ENCODE peak calls at places on chromosomes 11 and 22, in nine cellular contexts. Y is activated T-cell treated with anti-CD3 and anti-CD28 coated beads for 1 hour; D is GM12865; M is T-helper 2 cell; S is lower leg skin; T is epithelial cell of esophagus; C is stimulated activated CD4-positive, alpha-beta T cell treated with anti-CD3 and anti-CD28 coated beads, Interleukin-2, amount 100 ng/mL, for 48 hours; O is tibial artery; G is CD4-positive, CD25-positive, alpha-beta regulatory T cell. B is an unnamed sample.

GRCh38 chr11:12232819-12233601 is 122.6 kb downstream of the MICAL2 start:
- DNase-seq in C (no peak), D (no peak), T (peak; percentile 81), O (no peak), G (no peak), Y (no peak), S (no peak), M (no peak), B (no peak)

GRCh38 chr11:119728226-119728626 is 774 bp downstream of the NECTIN1 start:
- DNase-seq in Y (no peak), S (no peak), C (no peak), O (no peak), G (no peak), T (no peak), M (no peak), D (no peak), B (no peak)

GRCh38 chr22:45996241-45997076 is 19.5 kb upstream of the WNT7B start:
- DNase-seq in T (no peak), D (peak; percentile 38), Y (no peak), M (no peak), S (no peak), C (no peak), G (no peak), O (peak; percentile 81), B (no peak)

GRCh38 chr11:76495017-76495416 is 50.2 kb downstream of the EMSY start:
- DNase-seq in Y (no peak), O (no peak), T (no peak), G (no peak), C (no peak), M (no peak), D (no peak), S (no peak), B (no peak)

GRCh38 chr11:15707194-15707593 is 592.5 kb downstream of the INSC start:
- DNase-seq in Y (no peak), T (no peak), G (no peak), S (no peak), C (no peak), D (no peak), O (no peak), M (no peak), B (no peak)

GRCh38 chr11:131042711-131043110 is 126.4 kb upstream of the SNX19 start:
- DNase-seq in T (peak; percentile 17), G (no peak), D (no peak), Y (no peak), C (no peak), O (no peak), M (no peak), S (no peak), B (no peak)

GRCh38 chr11:78223320-78223954 is 34.7 kb downstream of the USP35 start:
- DNase-seq in Y (no peak), C (no peak), G (no peak), M (no peak), T (no peak), D (peak; percentile 83), O (peak; percentile 34), S (no peak), B (peak; percentile 4)

GRCh38 chr11:70090989-70091388 is 12.9 kb downstream of the ANO1 start:
- DNase-seq in D (no peak), T (no peak), O (peak; percentile 80), C (no peak), S (no peak), G (no peak), M (no peak), Y (no peak), B (no peak)

GRCh38 chr11:126169291-126169690 is 42.2 kb downstream of the RPUSD4 start:
- DNase-seq in O (no peak), T (no peak), M (no peak), Y (no peak), G (no peak), D (no peak), S (no peak), C (no peak), B (no peak)

GRCh38 chr22:19519041-19519926 is 4.9 kb downstream of the CLDN5 start:
- DNase-seq in S (peak; percentile 74), G (no peak), Y (no peak), C (no peak), D (no peak), M (no peak), O (peak; percentile 52), T (no peak), B (no peak)

GRCh38 chr11:73401924-73402833 is 26.0 kb downstream of the RELT start:
- DNase-seq in Y (no peak), T (no peak), S (peak; percentile 84), C (no peak), O (no peak), D (no peak), G (no peak), M (no peak), B (no peak)

GRCh38 chr11:130865772-130866114 is 50.5 kb downstream of the SNX19 start:
- DNase-seq in M (no peak), S (no peak), T (no peak), D (no peak), G (no peak), C (no peak), O (no peak), Y (no peak), B (no peak)

GRCh38 chr11:6603287-6604080 is at the start of the genes ILK and RRP8:
- DNase-seq in D (peak; percentile 95), M (peak; percentile 79), T (peak; percentile 95), Y (peak; percentile 80), S (peak; percentile 98), G (peak; percentile 79), O (peak; percentile 96), C (peak; percentile 83), B (peak; percentile 84)

GRCh38 chr11:10674991-10675440 is 18.5 kb downstream of the IRAG1 start:
- DNase-seq in S (peak; percentile 89), Y (no peak), D (no peak), O (peak; percentile 93), C (no peak), T (no peak), G (no peak), M (no peak), B (no peak)

GRCh38 chr22:45335021-45335818 is 25.5 kb downstream of the FAM118A start:
- DNase-seq in M (no peak), G (no peak), O (no peak), Y (no peak), T (peak; percentile 34), S (peak; percentile 88), C (no peak), D (no peak), B (no peak)

GRCh38 chr11:131025020-131025419 is 108.7 kb upstream of the SNX19 start:
- DNase-seq in O (no peak), S (no peak), M (no peak), D (peak; percentile 6), Y (no peak), T (peak; percentile 70), G (no peak), C (no peak), B (no peak)

GRCh38 chr11:124763156-124763947 is 1.3 kb upstream of the ESAM start:
- DNase-seq in Y (peak; percentile 90), G (peak; percentile 76), M (peak; percentile 69), O (peak; percentile 92), S (peak; percentile 95), C (peak; percentile 80), T (peak; percentile 68), D (peak; percentile 84), B (peak; percentile 78)